ENCODE peak calls at places on chromosomes 5 and 9, in ten cellular contexts. One of them, this sample, is unnamed. For H3K9me3, the result is how much of the 10 kb centered on the place peaks cover.

GRCh38 chr5:31133488-31133887 is 60.0 kb upstream of the CDH6 start:
- DNase-seq in tibial artery: no peak
- DNase-seq in lower lobe of right lung: no peak
- DNase-seq in trophoblast cell: no peak
- DNase-seq in HAP-1: no peak
- DNase-seq in CD8-positive, alpha-beta memory T cell: no peak
- DNase-seq in mucosa of descending colon: no peak
- DNase-seq in HepG2: no peak
- DNase-seq in A549: no peak
- DNase-seq in colonic mucosa: no peak
- DNase-seq in this sample: no peak

GRCh38 chr9:133787749-133788015 is 49.5 kb upstream of the SARDH start:
- DNase-seq in tibial artery: no peak
- DNase-seq in lower lobe of right lung: no peak
- DNase-seq in trophoblast cell: no peak
- DNase-seq in HAP-1: peak
- DNase-seq in CD8-positive, alpha-beta memory T cell: no peak
- DNase-seq in mucosa of descending colon: peak
- DNase-seq in HepG2: no peak
- DNase-seq in A549: no peak
- DNase-seq in colonic mucosa: peak
- DNase-seq in this sample: no peak

GRCh38 chr9:88593537-88594185 is 58.7 kb downstream of the NXNL2 start:
- DNase-seq in tibial artery: no peak
- DNase-seq in lower lobe of right lung: no peak
- DNase-seq in trophoblast cell: peak
- DNase-seq in HAP-1: peak
- DNase-seq in CD8-positive, alpha-beta memory T cell: peak
- DNase-seq in mucosa of descending colon: peak
- DNase-seq in HepG2: peak
- DNase-seq in A549: peak
- DNase-seq in colonic mucosa: peak
- DNase-seq in this sample: no peak

GRCh38 chr5:4941957-4942830 is 197.9 kb upstream of the ADAMTS16 start:
- DNase-seq in tibial artery: no peak
- DNase-seq in lower lobe of right lung: peak
- DNase-seq in trophoblast cell: peak
- DNase-seq in HAP-1: no peak
- DNase-seq in CD8-positive, alpha-beta memory T cell: no peak
- DNase-seq in mucosa of descending colon: peak
- DNase-seq in HepG2: no peak
- DNase-seq in A549: no peak
- DNase-seq in colonic mucosa: no peak
- DNase-seq in this sample: no peak

GRCh38 chr5:26432393-26432792 is 606.0 kb downstream of the CDH9 start:
- DNase-seq in tibial artery: no peak
- DNase-seq in lower lobe of right lung: no peak
- DNase-seq in trophoblast cell: no peak
- DNase-seq in HAP-1: no peak
- DNase-seq in CD8-positive, alpha-beta memory T cell: no peak
- DNase-seq in mucosa of descending colon: no peak
- DNase-seq in HepG2: no peak
- DNase-seq in A549: no peak
- DNase-seq in colonic mucosa: no peak
- DNase-seq in this sample: no peak

GRCh38 chr5:156411131-156411727 is 84.3 kb downstream of the SGCD start:
- DNase-seq in tibial artery: no peak
- DNase-seq in lower lobe of right lung: no peak
- DNase-seq in trophoblast cell: no peak
- DNase-seq in HAP-1: no peak
- DNase-seq in CD8-positive, alpha-beta memory T cell: no peak
- DNase-seq in mucosa of descending colon: peak
- DNase-seq in HepG2: no peak
- DNase-seq in A549: peak
- DNase-seq in colonic mucosa: no peak
- DNase-seq in this sample: no peak

GRCh38 chr9:95742821-95743220 is 132.7 kb upstream of the ERCC6L2 start:
- DNase-seq in tibial artery: no peak
- DNase-seq in lower lobe of right lung: no peak
- DNase-seq in trophoblast cell: no peak
- DNase-seq in HAP-1: peak
- DNase-seq in CD8-positive, alpha-beta memory T cell: no peak
- DNase-seq in mucosa of descending colon: no peak
- DNase-seq in HepG2: no peak
- DNase-seq in A549: no peak
- DNase-seq in colonic mucosa: no peak
- DNase-seq in this sample: no peak

GRCh38 chr5:5231576-5231975 is 91.4 kb downstream of the ADAMTS16 start:
- DNase-seq in tibial artery: no peak
- DNase-seq in lower lobe of right lung: no peak
- DNase-seq in trophoblast cell: peak
- DNase-seq in HAP-1: no peak
- DNase-seq in CD8-positive, alpha-beta memory T cell: no peak
- DNase-seq in mucosa of descending colon: no peak
- DNase-seq in HepG2: no peak
- DNase-seq in A549: no peak
- DNase-seq in colonic mucosa: no peak
- DNase-seq in this sample: no peak

GRCh38 chr5:128455861-128456361 is 82.1 kb downstream of the FBN2 start:
- DNase-seq in tibial artery: no peak
- DNase-seq in lower lobe of right lung: no peak
- DNase-seq in trophoblast cell: peak
- DNase-seq in HAP-1: no peak
- DNase-seq in CD8-positive, alpha-beta memory T cell: no peak
- DNase-seq in mucosa of descending colon: no peak
- DNase-seq in HepG2: no peak
- DNase-seq in A549: no peak
- DNase-seq in colonic mucosa: no peak
- DNase-seq in this sample: no peak

GRCh38 chr9:77183581-77183980 is 6.2 kb downstream of the VPS13A start:
- DNase-seq in tibial artery: no peak
- DNase-seq in lower lobe of right lung: no peak
- DNase-seq in trophoblast cell: no peak
- DNase-seq in HAP-1: no peak
- DNase-seq in CD8-positive, alpha-beta memory T cell: no peak
- DNase-seq in mucosa of descending colon: no peak
- DNase-seq in HepG2: no peak
- DNase-seq in A549: no peak
- DNase-seq in colonic mucosa: no peak
- DNase-seq in this sample: no peak

GRCh38 chr9:77188242-77188641 is 10.9 kb downstream of the VPS13A start:
- DNase-seq in tibial artery: no peak
- DNase-seq in lower lobe of right lung: no peak
- DNase-seq in trophoblast cell: no peak
- DNase-seq in HAP-1: no peak
- DNase-seq in CD8-positive, alpha-beta memory T cell: no peak
- DNase-seq in mucosa of descending colon: no peak
- DNase-seq in HepG2: no peak
- DNase-seq in A549: no peak
- DNase-seq in colonic mucosa: no peak
- DNase-seq in this sample: no peak
- H3K9me3 ChIP-seq in tibial artery: under half
- H3K9me3 ChIP-seq in lower lobe of right lung: under half
- H3K9me3 ChIP-seq in trophoblast cell: under half
- H3K9me3 ChIP-seq in HAP-1: under half
- H3K9me3 ChIP-seq in CD8-positive, alpha-beta memory T cell: under half
- H3K9me3 ChIP-seq in mucosa of descending colon: under half
- H3K9me3 ChIP-seq in HepG2: under half
- H3K9me3 ChIP-seq in A549: under half
- H3K9me3 ChIP-seq in colonic mucosa: under half
- H3K9me3 ChIP-seq in this sample: under half

DNA sequence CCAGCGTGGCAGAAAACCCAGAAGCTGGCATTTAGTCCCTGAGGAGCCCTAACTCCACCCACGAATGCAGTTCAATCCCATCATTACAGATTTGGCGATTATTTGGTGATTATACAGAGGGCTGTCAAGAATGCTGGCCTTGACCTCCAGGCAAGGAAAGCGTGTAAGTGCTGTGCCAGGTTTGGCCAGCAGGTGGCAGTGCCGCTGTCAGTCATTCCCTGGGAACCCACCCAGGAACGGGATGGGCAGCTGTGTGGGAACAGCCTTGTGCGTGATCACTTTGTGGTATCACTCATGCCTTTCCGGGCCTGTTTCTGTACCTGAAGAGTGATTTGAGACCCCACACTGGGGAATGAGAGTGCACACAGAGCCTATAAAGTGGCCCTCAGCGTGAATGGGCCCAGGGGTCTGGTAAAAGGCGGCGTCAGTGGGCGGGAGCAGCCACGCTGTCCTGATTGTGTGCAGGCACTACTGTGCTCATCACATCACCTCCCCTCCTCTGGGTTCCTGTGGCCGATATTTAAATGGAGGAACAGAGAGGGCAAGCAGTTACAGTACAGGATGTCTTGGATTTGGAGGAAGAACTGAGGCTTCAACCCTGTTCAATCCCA is 215.6 kb downstream of the ROR2 start:
- DNase-seq in tibial artery: no peak
- DNase-seq in lower lobe of right lung: peak
- DNase-seq in trophoblast cell: peak
- DNase-seq in HAP-1: no peak
- DNase-seq in CD8-positive, alpha-beta memory T cell: peak
- DNase-seq in mucosa of descending colon: peak
- DNase-seq in HepG2: peak
- DNase-seq in A549: peak
- DNase-seq in colonic mucosa: peak
- DNase-seq in this sample: no peak
- H3K9me3 ChIP-seq in tibial artery: under half
- H3K9me3 ChIP-seq in lower lobe of right lung: under half
- H3K9me3 ChIP-seq in trophoblast cell: under half
- H3K9me3 ChIP-seq in HAP-1: under half
- H3K9me3 ChIP-seq in CD8-positive, alpha-beta memory T cell: under half
- H3K9me3 ChIP-seq in mucosa of descending colon: under half
- H3K9me3 ChIP-seq in HepG2: under half
- H3K9me3 ChIP-seq in A549: under half
- H3K9me3 ChIP-seq in colonic mucosa: under half
- H3K9me3 ChIP-seq in this sample: under half

GRCh38 chr5:2724831-2725230 is 26.6 kb downstream of the IRX2 start:
- DNase-seq in tibial artery: no peak
- DNase-seq in lower lobe of right lung: no peak
- DNase-seq in trophoblast cell: no peak
- DNase-seq in HAP-1: no peak
- DNase-seq in CD8-positive, alpha-beta memory T cell: no peak
- DNase-seq in mucosa of descending colon: no peak
- DNase-seq in HepG2: no peak
- DNase-seq in A549: no peak
- DNase-seq in colonic mucosa: no peak
- DNase-seq in this sample: no peak
- H3K9me3 ChIP-seq in tibial artery: under half
- H3K9me3 ChIP-seq in lower lobe of right lung: under half
- H3K9me3 ChIP-seq in trophoblast cell: under half
- H3K9me3 ChIP-seq in HAP-1: under half
- H3K9me3 ChIP-seq in CD8-positive, alpha-beta memory T cell: under half
- H3K9me3 ChIP-seq in mucosa of descending colon: under half
- H3K9me3 ChIP-seq in HepG2: under half
- H3K9me3 ChIP-seq in A549: under half
- H3K9me3 ChIP-seq in colonic mucosa: under half
- H3K9me3 ChIP-seq in this sample: under half

DNA sequence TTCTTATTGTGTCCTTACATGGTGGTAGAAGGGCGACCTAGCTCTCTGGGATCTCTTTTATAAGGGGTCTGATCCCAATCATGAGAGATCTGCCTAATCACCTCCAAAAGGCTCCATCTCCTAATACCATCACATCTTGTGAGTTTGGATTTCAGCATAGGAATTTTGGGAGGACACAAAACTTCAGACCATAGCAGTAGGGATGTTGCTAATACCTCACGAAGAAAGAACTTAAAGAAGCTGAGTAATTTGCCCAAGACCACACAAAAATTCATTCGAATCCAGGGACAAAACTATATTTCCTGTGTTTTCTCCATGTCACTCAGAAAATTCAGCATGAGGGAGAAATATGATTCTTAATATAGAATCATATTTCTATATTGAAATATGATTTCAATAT is 32.7 kb downstream of the MTAP start:
- DNase-seq in tibial artery: no peak
- DNase-seq in lower lobe of right lung: no peak
- DNase-seq in trophoblast cell: no peak
- DNase-seq in HAP-1: no peak
- DNase-seq in CD8-positive, alpha-beta memory T cell: no peak
- DNase-seq in mucosa of descending colon: no peak
- DNase-seq in HepG2: no peak
- DNase-seq in A549: no peak
- DNase-seq in colonic mucosa: no peak
- DNase-seq in this sample: no peak
- H3K9me3 ChIP-seq in tibial artery: under half
- H3K9me3 ChIP-seq in lower lobe of right lung: under half
- H3K9me3 ChIP-seq in trophoblast cell: under half
- H3K9me3 ChIP-seq in HAP-1: under half
- H3K9me3 ChIP-seq in CD8-positive, alpha-beta memory T cell: under half
- H3K9me3 ChIP-seq in mucosa of descending colon: under half
- H3K9me3 ChIP-seq in HepG2: under half
- H3K9me3 ChIP-seq in A549: under half
- H3K9me3 ChIP-seq in colonic mucosa: under half
- H3K9me3 ChIP-seq in this sample: under half

GRCh38 chr5:178422400-178422775 is 167.8 kb downstream of the COL23A1 start:
- DNase-seq in tibial artery: no peak
- DNase-seq in lower lobe of right lung: no peak
- DNase-seq in trophoblast cell: no peak
- DNase-seq in HAP-1: no peak
- DNase-seq in CD8-positive, alpha-beta memory T cell: no peak
- DNase-seq in mucosa of descending colon: no peak
- DNase-seq in HepG2: no peak
- DNase-seq in A549: no peak
- DNase-seq in colonic mucosa: no peak
- DNase-seq in this sample: no peak
- H3K9me3 ChIP-seq in tibial artery: under half
- H3K9me3 ChIP-seq in lower lobe of right lung: under half
- H3K9me3 ChIP-seq in trophoblast cell: under half
- H3K9me3 ChIP-seq in HAP-1: under half
- H3K9me3 ChIP-seq in CD8-positive, alpha-beta memory T cell: under half
- H3K9me3 ChIP-seq in mucosa of descending colon: under half
- H3K9me3 ChIP-seq in HepG2: under half
- H3K9me3 ChIP-seq in A549: under half
- H3K9me3 ChIP-seq in colonic mucosa: under half
- H3K9me3 ChIP-seq in this sample: under half

GRCh38 chr5:166595274-166595951 is 1696.0 kb upstream of the WWC1 start:
- DNase-seq in tibial artery: no peak
- DNase-seq in lower lobe of right lung: no peak
- DNase-seq in trophoblast cell: no peak
- DNase-seq in HAP-1: no peak
- DNase-seq in CD8-positive, alpha-beta memory T cell: no peak
- DNase-seq in mucosa of descending colon: no peak
- DNase-seq in HepG2: no peak
- DNase-seq in A549: no peak
- DNase-seq in colonic mucosa: no peak
- DNase-seq in this sample: no peak

GRCh38 chr5:166594552-166594951 is 1696.9 kb upstream of the WWC1 start:
- DNase-seq in tibial artery: no peak
- DNase-seq in lower lobe of right lung: no peak
- DNase-seq in trophoblast cell: no peak
- DNase-seq in HAP-1: no peak
- DNase-seq in CD8-positive, alpha-beta memory T cell: no peak
- DNase-seq in mucosa of descending colon: no peak
- DNase-seq in HepG2: no peak
- DNase-seq in A549: no peak
- DNase-seq in colonic mucosa: no peak
- DNase-seq in this sample: no peak

DNA sequence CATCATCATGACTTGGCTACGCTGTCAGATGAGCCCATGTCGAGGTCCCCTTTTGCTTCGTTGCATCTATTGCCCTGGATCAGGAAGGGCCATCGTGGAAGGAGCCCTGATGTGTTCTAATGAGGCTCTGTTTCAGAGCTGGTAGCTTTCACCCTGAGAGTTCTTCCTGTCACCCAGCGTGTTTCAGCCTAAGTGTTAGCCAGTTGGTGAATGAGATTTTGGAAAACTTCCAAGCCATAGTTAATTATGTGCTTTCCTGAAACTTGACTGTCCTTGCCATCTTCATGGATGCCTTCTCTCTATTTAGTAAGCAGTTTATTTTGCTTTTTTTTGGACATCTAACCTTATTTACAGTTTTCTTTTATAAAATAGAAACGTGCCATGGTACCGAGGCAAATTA is 1695.4 kb upstream of the WWC1 start:
- DNase-seq in tibial artery: no peak
- DNase-seq in lower lobe of right lung: no peak
- DNase-seq in trophoblast cell: no peak
- DNase-seq in HAP-1: no peak
- DNase-seq in CD8-positive, alpha-beta memory T cell: no peak
- DNase-seq in mucosa of descending colon: no peak
- DNase-seq in HepG2: no peak
- DNase-seq in A549: no peak
- DNase-seq in colonic mucosa: no peak
- DNase-seq in this sample: no peak
- H3K9me3 ChIP-seq in tibial artery: under half
- H3K9me3 ChIP-seq in lower lobe of right lung: under half
- H3K9me3 ChIP-seq in trophoblast cell: under half
- H3K9me3 ChIP-seq in HAP-1: under half
- H3K9me3 ChIP-seq in CD8-positive, alpha-beta memory T cell: under half
- H3K9me3 ChIP-seq in mucosa of descending colon: under half
- H3K9me3 ChIP-seq in HepG2: half or more
- H3K9me3 ChIP-seq in A549: under half
- H3K9me3 ChIP-seq in colonic mucosa: under half
- H3K9me3 ChIP-seq in this sample: under half